ENCODE peak calls at places on chromosomes 1 and 21, in five cellular contexts. H, C, I, S and Y are unnamed samples.

GRCh38 chr1:183817576-183818288 is 12.8 kb downstream of the RGL1 start:
- DNase-seq in H (no peak), C (no peak), I (no peak), S (no peak), Y (no peak)

GRCh38 chr1:11483581-11484320 is 4.8 kb downstream of the DISP3 start:
- DNase-seq in H (peak; percentile 18), C (no peak), I (no peak), S (no peak), Y (no peak)

GRCh38 chr1:59354754-59355337 is 58.0 kb downstream of the FGGY start:
- DNase-seq in H (peak; percentile 10), C (no peak), I (no peak), S (no peak), Y (no peak)

GRCh38 chr21:27793901-27794300 is 827.0 kb upstream of the ADAMTS5 start:
- DNase-seq in H (no peak), C (no peak), I (no peak), S (no peak), Y (no peak)

GRCh38 chr1:86018311-86018923 is 138.2 kb downstream of the COL24A1 start:
- DNase-seq in H (peak; percentile 45), C (no peak), I (peak; percentile 16), S (peak; percentile 54), Y (no peak)

GRCh38 chr1:1926346-1926811 is 7.3 kb upstream of the TMEM52 start:
- DNase-seq in H (no peak), C (no peak), I (peak; percentile 10), S (no peak), Y (no peak)

GRCh38 chr1:192489046-192489445 is 86.5 kb upstream of the RGS1 start:
- DNase-seq in H (no peak), C (no peak), I (no peak), S (no peak), Y (no peak)

GRCh38 chr1:193654951-193655705 is 468.7 kb upstream of the B3GALT2 start:
- DNase-seq in H (peak; percentile 7), C (no peak), I (no peak), S (no peak), Y (no peak)

GRCh38 chr1:175530981-175531380 is 212.4 kb downstream of the TNR start:
- DNase-seq in H (no peak), C (no peak), I (no peak), S (no peak), Y (no peak)

GRCh38 chr1:201298381-201299367 is 15.4 kb downstream of the PKP1 start:
- DNase-seq in H (no peak), C (no peak), I (no peak), S (no peak), Y (no peak)

GRCh38 chr1:201295346-201295745 is 12.0 kb downstream of the PKP1 start:
- DNase-seq in H (no peak), C (no peak), I (no peak), S (no peak), Y (no peak)

GRCh38 chr1:201295861-201296260 is 12.6 kb downstream of the PKP1 start:
- DNase-seq in H (no peak), C (no peak), I (no peak), S (no peak), Y (no peak)

GRCh38 chr1:201294876-201295275 is 11.6 kb downstream of the PKP1 start:
- DNase-seq in H (no peak), C (no peak), I (no peak), S (no peak), Y (no peak)

DNA sequence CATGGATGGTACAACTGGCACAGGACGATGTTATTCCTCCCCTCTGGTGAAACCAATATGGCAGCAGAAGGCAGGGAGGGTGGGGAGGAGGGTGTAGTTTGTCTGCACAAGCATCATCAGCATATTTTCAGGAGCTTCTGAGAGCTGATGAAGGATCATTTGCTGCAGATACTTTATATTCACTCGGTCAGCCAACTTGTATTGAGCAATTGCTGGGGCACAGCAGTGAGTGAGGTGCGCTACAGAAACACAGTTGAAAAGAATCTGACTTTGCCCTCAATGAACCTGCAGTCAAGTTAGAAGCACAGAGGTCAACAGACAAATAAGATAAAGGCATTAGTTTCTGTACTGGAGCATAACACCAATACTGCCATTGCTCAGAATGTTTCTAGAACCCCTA is 13.1 kb downstream of the PKP1 start:
- DNase-seq in H (no peak), C (no peak), I (no peak), S (no peak), Y (no peak)
- H3K27me3 ChIP-seq in H (no peaks in the 10 kb centered on the region), C (no peaks in the 10 kb centered on the region), I (no peaks in the 10 kb centered on the region), S (peaks cover 8% of the 10 kb centered on the region), Y (peaks cover 16% of the 10 kb centered on the region)

GRCh38 chr1:236685917-236686814 is at the start of gene ACTN2:
- DNase-seq in H (peak; percentile 65), C (no peak), I (peak; percentile 66), S (no peak), Y (no peak)

GRCh38 chr1:236688705-236689104 is 2.4 kb downstream of the ACTN2 start:
- DNase-seq in H (no peak), C (no peak), I (no peak), S (no peak), Y (no peak)

GRCh38 chr1:236685205-236685916 is 938 bp upstream of the ACTN2 start:
- DNase-seq in H (no peak), C (no peak), I (no peak), S (no peak), Y (no peak)

GRCh38 chr1:236686815-236687160 is 489 bp downstream of the ACTN2 start:
- DNase-seq in H (no peak), C (no peak), I (no peak), S (no peak), Y (no peak)

GRCh38 chr1:236687273-236687672 is 974 bp downstream of the ACTN2 start:
- DNase-seq in H (no peak), C (no peak), I (peak; percentile 45), S (no peak), Y (no peak)
- H3K27me3 ChIP-seq in H (peaks cover 6% of the 10 kb centered on the region), C (no peaks in the 10 kb centered on the region), I (no peaks in the 10 kb centered on the region), S (peaks cover 5% of the 10 kb centered on the region), Y (no peaks in the 10 kb centered on the region)

GRCh38 chr21:15001113-15001512 is 63.7 kb downstream of the NRIP1 start:
- DNase-seq in H (no peak), C (no peak), I (no peak), S (no peak), Y (no peak)
- H3K27me3 ChIP-seq in H (no peaks in the 10 kb centered on the region), C (no peaks in the 10 kb centered on the region), I (no peaks in the 10 kb centered on the region), S (no peaks in the 10 kb centered on the region), Y (no peaks in the 10 kb centered on the region)

GRCh38 chr1:230431517-230431916 is 5.4 kb upstream of the PGBD5 start:
- DNase-seq in H (no peak), C (no peak), I (no peak), S (no peak), Y (no peak)
- H3K27me3 ChIP-seq in H (no peaks in the 10 kb centered on the region), C (no peaks in the 10 kb centered on the region), I (no peaks in the 10 kb centered on the region), S (peaks cover 30% of the 10 kb centered on the region), Y (no peaks in the 10 kb centered on the region)